ENCODE peak calls at places on chromosomes 3 and 15, in nine cellular contexts. S, B, P, T, I, K, N, Z and F are unnamed samples.

GRCh38 chr3:45473841-45474240 is 85.5 kb downstream of the LARS2 start:
- DNase-seq in B (no peak), N (no peak), Z (no peak), S (no peak), P (no peak), T (peak; percentile 68), I (peak; percentile 70), K (peak; percentile 11), F (peak; percentile 65)

GRCh38 chr3:187567741-187568140 is 102.5 kb downstream of the SST start:
- DNase-seq in B (no peak), T (peak; percentile 80), P (no peak), K (peak; percentile 93), S (peak; percentile 26), I (peak; percentile 32), N (no peak), Z (no peak), F (no peak)

GRCh38 chr3:48682786-48683185 is 2.9 kb downstream of the NCKIPSD start:
- DNase-seq in Z (no peak), S (no peak), P (no peak), T (no peak), I (no peak), N (no peak), K (no peak), B (no peak), F (no peak)

GRCh38 chr3:127406309-127407025 is 118.6 kb upstream of the PRR20G start:
- DNase-seq in I (peak; percentile 58), B (peak; percentile 75), N (peak; percentile 49), Z (no peak), K (peak; percentile 64), P (no peak), T (no peak), S (peak; percentile 20), F (peak; percentile 80)

GRCh38 chr3:69738291-69738690 is 973 bp upstream of the MITF start:
- DNase-seq in N (no peak), T (peak; percentile 18), P (no peak), K (peak; percentile 27), Z (no peak), B (no peak), I (peak; percentile 26), S (no peak), F (no peak)

GRCh38 chr3:55405436-55405835 is 81.7 kb downstream of the WNT5A start:
- DNase-seq in S (peak; percentile 26), T (peak; percentile 18), N (peak; percentile 42), P (no peak), I (peak; percentile 50), K (peak; percentile 34), Z (no peak), B (peak; percentile 3), F (peak; percentile 52)

GRCh38 chr3:13538520-13539284 is 10.2 kb upstream of the FBLN2 start:
- DNase-seq in S (no peak), N (no peak), Z (no peak), I (no peak), K (no peak), T (no peak), B (no peak), P (no peak), F (peak; percentile 8)

GRCh38 chr3:31823184-31823583 is 157.9 kb downstream of the OSBPL10 start:
- DNase-seq in T (no peak), K (no peak), P (no peak), S (no peak), I (no peak), N (no peak), Z (no peak), B (no peak), F (peak; percentile 61)

GRCh38 chr3:50150863-50151686 is 4.0 kb upstream of the SEMA3F start:
- DNase-seq in I (no peak), N (no peak), T (no peak), K (no peak), P (no peak), Z (no peak), B (no peak), S (no peak), F (peak; percentile 92)

GRCh38 chr3:128496019-128496601 is 3.1 kb upstream of the GATA2 start:
- DNase-seq in I (no peak), Z (peak; percentile 2), N (no peak), S (no peak), P (no peak), B (no peak), T (no peak), K (no peak), F (no peak)

GRCh38 chr15:31255732-31256384 is 70.8 kb upstream of the KLF13 start:
- DNase-seq in B (no peak), S (no peak), P (no peak), N (no peak), K (no peak), I (no peak), Z (no peak), T (no peak), F (no peak)

GRCh38 chr3:47863391-47864128 is 60.6 kb downstream of the DHX30 start:
- DNase-seq in Z (no peak), I (no peak), T (no peak), N (no peak), K (no peak), P (no peak), S (no peak), B (no peak), F (no peak)

GRCh38 chr3:67916353-67916752 is 261.9 kb upstream of the SUCLG2 start:
- DNase-seq in N (no peak), K (no peak), B (no peak), I (no peak), P (no peak), Z (no peak), T (no peak), S (no peak), F (no peak)

GRCh38 chr3:17119198-17120072 is 234.7 kb downstream of the PLCL2 start:
- DNase-seq in P (no peak), T (no peak), K (no peak), Z (no peak), B (no peak), S (no peak), I (no peak), N (no peak), F (no peak)

GRCh38 chr3:184320099-184320445 is 5.7 kb downstream of the EIF4G1 start:
- DNase-seq in P (no peak), Z (no peak), B (peak; percentile 91), I (peak; percentile 98), S (no peak), T (peak; percentile 97), K (peak; percentile 99), N (no peak), F (peak; percentile 99)

GRCh38 chr3:170866499-170866898 is 3.5 kb downstream of the RPL22L1 start:
- DNase-seq in S (no peak), I (no peak), P (no peak), Z (no peak), K (no peak), N (no peak), T (no peak), B (no peak), F (no peak)

GRCh38 chr3:148937477-148937876 is 53.9 kb upstream of the GYG1 start:
- DNase-seq in I (peak; percentile 86), N (no peak), S (no peak), T (peak; percentile 41), B (no peak), P (no peak), Z (no peak), K (peak; percentile 35), F (no peak)

GRCh38 chr15:36678308-36678707 is 98.9 kb downstream of the CDIN1 start:
- DNase-seq in S (no peak), N (no peak), B (no peak), K (no peak), I (no peak), P (no peak), T (no peak), Z (no peak), F (no peak)

GRCh38 chr3:10926831-10927521 is 65.6 kb upstream of the SLC6A1 start:
- DNase-seq in K (no peak), P (no peak), Z (no peak), S (no peak), N (no peak), B (no peak), I (no peak), T (peak; percentile 14), F (peak; percentile 29)

GRCh38 chr3:10702961-10703740 is 112.9 kb upstream of the SLC6A11 start:
- DNase-seq in K (no peak), T (no peak), Z (no peak), B (peak; percentile 5), P (no peak), S (peak; percentile 24), N (peak; percentile 86), I (peak; percentile 19), F (no peak)

GRCh38 chr3:64319391-64319790 is 94.1 kb upstream of the PRICKLE2 start:
- DNase-seq in S (no peak), I (peak; percentile 25), P (no peak), N (no peak), K (no peak), T (no peak), B (no peak), Z (no peak), F (no peak)

GRCh38 chr3:15638891-15639262 is 37.3 kb downstream of the BTD start:
- DNase-seq in N (no peak), P (no peak), T (no peak), B (no peak), I (peak; percentile 72), S (no peak), Z (no peak), K (peak; percentile 48), F (no peak)

GRCh38 chr3:46089237-46090011 is 62.1 kb upstream of the XCR1 start:
- DNase-seq in N (no peak), B (no peak), Z (no peak), P (no peak), T (peak; percentile 71), I (peak; percentile 97), K (peak; percentile 96), S (no peak), F (peak; percentile 77)

GRCh38 chr3:109191431-109191830 is 54.9 kb downstream of the C3orf85 start:
- DNase-seq in K (peak; percentile 29), N (no peak), T (no peak), I (peak; percentile 44), P (no peak), Z (no peak), S (no peak), B (no peak), F (no peak)

GRCh38 chr3:44065741-44066140 is 175.9 kb upstream of the TOPAZ1 start:
- DNase-seq in N (no peak), K (peak; percentile 24), Z (no peak), T (no peak), I (no peak), P (no peak), S (no peak), B (no peak), F (no peak)

GRCh38 chr3:74426571-74426970 is 187.9 kb downstream of the CNTN3 start:
- DNase-seq in Z (no peak), N (no peak), S (no peak), K (no peak), T (no peak), I (peak; percentile 22), P (no peak), B (no peak), F (no peak)

GRCh38 chr3:197953881-197954280 is 3.9 kb downstream of the RPL35A start:
- DNase-seq in B (no peak), I (peak; percentile 9), N (no peak), P (no peak), S (no peak), T (peak; percentile 78), K (peak; percentile 19), Z (no peak), F (peak; percentile 77)

GRCh38 chr3:72299321-72299802 is 514.4 kb upstream of the PROK2 start:
- DNase-seq in I (peak; percentile 45), S (no peak), K (peak; percentile 56), B (no peak), Z (no peak), P (no peak), N (no peak), T (peak; percentile 82), F (peak; percentile 61)

GRCh38 chr3:72591522-72592421 is 256.5 kb downstream of the SHQ1 start:
- DNase-seq in T (peak; percentile 82), I (peak; percentile 83), P (no peak), K (peak; percentile 93), Z (no peak), B (no peak), S (no peak), N (peak; percentile 44), F (peak; percentile 95)

GRCh38 chr3:78858910-78859309 is 908.9 kb downstream of the ROBO1 start:
- DNase-seq in T (no peak), S (no peak), B (no peak), N (no peak), I (peak; percentile 36), K (peak; percentile 17), P (no peak), Z (no peak), F (no peak)

GRCh38 chr3:12975748-12976522 is 97.3 kb downstream of the IQSEC1 start:
- DNase-seq in S (no peak), B (no peak), K (no peak), Z (no peak), I (no peak), N (no peak), T (no peak), P (no peak), F (no peak)